ENCODE peak calls at places on chromosomes 4 and X, in eight cellular contexts. K is kidney epithelial cell, U is GM13977, W is memory B cell, C is neural progenitor cell, T is amygdala, Y is cardiac muscle cell, O is dorsolateral prefrontal cortex. H is an unnamed sample.

GRCh38 chr4:2462992-2463762 is 5.7 kb upstream of the RNF4 start:
- DNase-seq in U (no peak), W (no peak), O (no peak), Y (peak; percentile 7), T (no peak), C (peak; percentile 26), K (no peak), H (no peak)

GRCh38 chr4:82811838-82812672 is 13.5 kb upstream of the SCD5 start:
- DNase-seq in K (no peak), T (no peak), Y (peak; percentile 14), O (no peak), W (no peak), U (no peak), C (peak; percentile 80), H (no peak)

GRCh38 chrX:13398073-13398823 is 78.4 kb upstream of the ATXN3L start:
- DNase-seq in W (no peak), K (peak; percentile 99), C (no peak), Y (peak; percentile 96), O (no peak), T (no peak), U (no peak), H (no peak)

GRCh38 chrX:25275159-25275558 is 259.4 kb upstream of the ARX start:
- DNase-seq in W (no peak), Y (no peak), T (no peak), C (no peak), K (no peak), U (no peak), O (no peak), H (no peak)

GRCh38 chrX:123464709-123465108 is 268.1 kb downstream of the THOC2 start:
- DNase-seq in T (no peak), U (no peak), K (no peak), O (no peak), W (no peak), C (no peak), Y (no peak), H (no peak)

GRCh38 chrX:105190252-105190853 is 30.1 kb downstream of the TEX13A start:
- DNase-seq in K (no peak), W (peak; percentile 3), C (peak; percentile 10), Y (peak; percentile 40), O (no peak), U (peak; percentile 23), T (peak; percentile 0), H (peak; percentile 30)

GRCh38 chrX:38006778-38007177 is 425 bp downstream of the SYTL5 start:
- DNase-seq in Y (no peak), T (no peak), C (no peak), K (no peak), O (no peak), W (no peak), U (no peak), H (no peak)

GRCh38 chr4:55546633-55547460 is at the start of gene CLOCK:
- DNase-seq in T (peak; percentile 88), K (no peak), C (peak; percentile 96), W (peak; percentile 82), Y (peak; percentile 93), U (peak; percentile 87), O (peak; percentile 87), H (peak; percentile 92)

GRCh38 chrX:130114141-130114561 is 3.9 kb upstream of the ELF4 start:
- DNase-seq in T (no peak), W (no peak), Y (no peak), U (no peak), O (no peak), K (no peak), C (no peak), H (no peak)

GRCh38 chr4:4574792-4575191 is 32.9 kb upstream of the STX18 start:
- DNase-seq in K (peak; percentile 18), T (peak; percentile 20), O (no peak), C (peak; percentile 28), Y (peak; percentile 98), W (no peak), U (no peak), H (peak; percentile 29)

GRCh38 chr4:158856852-158857251 is 88.0 kb downstream of the FNIP2 start:
- DNase-seq in K (peak; percentile 4), U (peak; percentile 55), Y (peak; percentile 71), W (peak; percentile 39), C (peak; percentile 34), T (no peak), O (no peak), H (no peak)

GRCh38 chr4:102641796-102642195 is 119.0 kb downstream of the MANBA start:
- DNase-seq in U (no peak), C (no peak), T (no peak), K (no peak), W (no peak), Y (no peak), O (no peak), H (no peak)

GRCh38 chrX:86137071-86137470 is 11.2 kb upstream of the DACH2 start:
- DNase-seq in C (no peak), T (no peak), W (no peak), U (no peak), K (no peak), Y (no peak), O (no peak), H (no peak)

GRCh38 chrX:148049441-148049840 is 68.3 kb downstream of the FMR1NB start:
- DNase-seq in O (no peak), K (no peak), W (peak; percentile 6), U (peak; percentile 49), T (no peak), Y (peak; percentile 48), C (peak; percentile 56), H (peak; percentile 9)

GRCh38 chr4:16598241-16599224 is 299.9 kb downstream of the LDB2 start:
- DNase-seq in W (no peak), T (no peak), O (no peak), C (no peak), Y (peak; percentile 37), U (no peak), K (no peak), H (no peak)

GRCh38 chrX:68841251-68842049 is 12.6 kb downstream of the EFNB1 start:
- DNase-seq in K (no peak), U (no peak), Y (no peak), T (no peak), O (no peak), C (no peak), W (no peak), H (no peak)

GRCh38 chr4:156102411-156102810 is 148.7 kb upstream of the CTSO start:
- DNase-seq in C (no peak), Y (no peak), W (no peak), T (no peak), U (no peak), K (no peak), O (no peak), H (no peak)

GRCh38 chrX:14497184-14497666 is 32.1 kb upstream of the GLRA2 start:
- DNase-seq in O (no peak), K (no peak), Y (peak; percentile 5), U (peak; percentile 8), W (no peak), C (no peak), T (no peak), H (no peak)

GRCh38 chrX:81489987-81490386 is 288.1 kb downstream of the SH3BGRL start:
- DNase-seq in W (no peak), Y (no peak), O (no peak), C (no peak), U (no peak), T (no peak), K (no peak), H (no peak)

GRCh38 chr4:183747931-183748664 is 89.0 kb downstream of the TRAPPC11 start:
- DNase-seq in U (no peak), C (no peak), W (no peak), K (no peak), T (no peak), O (no peak), Y (no peak), H (no peak)

GRCh38 chr4:84498203-84499026 is 677 bp downstream of the NKX6-1 start:
- DNase-seq in Y (peak; percentile 35), T (no peak), C (peak; percentile 70), U (no peak), O (no peak), W (no peak), K (no peak), H (peak; percentile 59)

GRCh38 chr4:8201341-8201781 is 2.3 kb downstream of the SH3TC1 start:
- DNase-seq in O (no peak), C (no peak), K (no peak), W (peak; percentile 58), Y (peak; percentile 51), U (peak; percentile 85), T (no peak), H (no peak)

GRCh38 chr4:17577660-17578481 is 873 bp downstream of the LAP3 start:
- DNase-seq in W (no peak), O (no peak), U (peak; percentile 31), Y (peak; percentile 33), T (no peak), C (no peak), K (no peak), H (peak; percentile 56)

GRCh38 chr4:3688018-3688998 is 77.9 kb upstream of the ADRA2C start:
- DNase-seq in K (no peak), Y (no peak), T (no peak), C (no peak), O (peak; percentile 24), W (no peak), U (no peak), H (no peak)

GRCh38 chr4:10100734-10101216 is 15.8 kb downstream of the WDR1 start:
- DNase-seq in C (no peak), T (no peak), K (no peak), W (no peak), O (no peak), U (no peak), Y (no peak), H (no peak)

GRCh38 chrX:134431894-134432293 is 28.1 kb upstream of the HPRT1 start:
- DNase-seq in T (no peak), C (no peak), O (no peak), W (no peak), Y (peak; percentile 21), U (no peak), K (peak; percentile 25), H (no peak)

GRCh38 chr4:146477054-146477453 is 44.7 kb downstream of the SLC10A7 start:
- DNase-seq in K (no peak), Y (peak; percentile 52), C (no peak), T (no peak), W (no peak), O (no peak), U (no peak), H (no peak)

H was measured in nephron progenitor cell.